ENCODE peak calls at places on chromosomes 3 and 15, in seven cellular contexts. R is Panc1, A is SK-N-SH, S is breast epithelium, C is sigmoid colon, X is GM23338, V is K562. E is an unnamed sample.
A peak's percentile ranks its signal among the peaks of the same experiment; 100 is the strongest.

GRCh38 chr3:174620138-174620537 is 239.0 kb upstream of the NAALADL2 start:
- DNase-seq in R (no peak), A (no peak), S (no peak), C (no peak), X (peak; percentile 21), V (no peak), E (no peak)

GRCh38 chr3:30819067-30819798 is 75.2 kb downstream of the GADL1 start:
- DNase-seq in R (no peak), A (no peak), S (no peak), C (no peak), X (no peak), V (no peak), E (no peak)

GRCh38 chr3:30611613-30612421 is 5.4 kb downstream of the TGFBR2 start:
- DNase-seq in R (no peak), A (no peak), S (peak; percentile 56), C (no peak), X (no peak), V (no peak), E (no peak)

GRCh38 chr3:194404365-194405140 is 5.5 kb upstream of the GP5 start:
- DNase-seq in R (no peak), A (no peak), S (no peak), C (no peak), X (peak; percentile 62), V (no peak), E (peak; percentile 61)

GRCh38 chr3:169052465-169053302 is 610.8 kb downstream of the MECOM start:
- DNase-seq in R (no peak), A (no peak), S (no peak), C (no peak), X (no peak), V (no peak), E (no peak)

GRCh38 chr15:60899322-60899966 is 329.7 kb downstream of the RORA start:
- DNase-seq in R (no peak), A (no peak), S (no peak), C (no peak), X (no peak), V (no peak), E (no peak)

GRCh38 chr3:51478630-51479029 is 21.2 kb downstream of the DCAF1 start:
- DNase-seq in R (no peak), A (no peak), S (no peak), C (no peak), X (no peak), V (no peak), E (no peak)

GRCh38 chr3:459376-459710 is 262.8 kb downstream of the CHL1 start:
- DNase-seq in R (no peak), A (no peak), S (no peak), C (no peak), X (no peak), V (no peak), E (no peak)

GRCh38 chr3:28916713-28917499 is 364.0 kb upstream of the RBMS3 start:
- DNase-seq in R (peak; percentile 5), A (peak; percentile 60), S (peak; percentile 29), C (peak; percentile 83), X (peak; percentile 76), V (no peak), E (peak; percentile 5)

GRCh38 chr3:11195721-11196332 is 41.5 kb downstream of the HRH1 start:
- DNase-seq in R (no peak), A (no peak), S (no peak), C (no peak), X (peak; percentile 38), V (no peak), E (no peak)

GRCh38 chr3:138282836-138283235 is 46.8 kb downstream of the NME9 start:
- DNase-seq in R (no peak), A (no peak), S (no peak), C (no peak), X (no peak), V (no peak), E (peak; percentile 19)

GRCh38 chr3:64898941-64899340 is 211.1 kb upstream of the ADAMTS9 start:
- DNase-seq in R (no peak), A (no peak), S (no peak), C (no peak), X (no peak), V (no peak), E (no peak)

GRCh38 chr15:61220125-61220524 is 9.0 kb downstream of the RORA start:
- DNase-seq in R (no peak), A (no peak), S (no peak), C (no peak), X (no peak), V (no peak), E (no peak)

GRCh38 chr3:159488657-159489056 is 500.0 kb upstream of the IL12A start:
- DNase-seq in R (no peak), A (peak; percentile 34), S (no peak), C (no peak), X (no peak), V (no peak), E (no peak)

GRCh38 chr3:61894988-61895935 is 333.9 kb downstream of the PTPRG start:
- DNase-seq in R (no peak), A (peak; percentile 64), S (peak; percentile 54), C (peak; percentile 85), X (peak; percentile 66), V (no peak), E (peak; percentile 49)

GRCh38 chr3:20066848-20067617 is 26.8 kb downstream of the KAT2B start:
- DNase-seq in R (no peak), A (no peak), S (no peak), C (peak; percentile 72), X (no peak), V (no peak), E (peak; percentile 65)

GRCh38 chr3:156180077-156180476 is 59.7 kb downstream of the KCNAB1 start:
- DNase-seq in R (no peak), A (no peak), S (no peak), C (no peak), X (no peak), V (no peak), E (no peak)

GRCh38 chr3:25447285-25447684 is 19.2 kb downstream of the RARB start:
- DNase-seq in R (no peak), A (no peak), S (no peak), C (no peak), X (no peak), V (no peak), E (no peak)

GRCh38 chr3:27659279-27660021 is 62.7 kb downstream of the EOMES start:
- DNase-seq in R (no peak), A (peak; percentile 66), S (peak; percentile 37), C (no peak), X (peak; percentile 82), V (peak; percentile 51), E (peak; percentile 25)

GRCh38 chr3:13575459-13576061 is 26.6 kb downstream of the FBLN2 start:
- DNase-seq in R (no peak), A (peak; percentile 92), S (no peak), C (no peak), X (no peak), V (peak; percentile 81), E (no peak)

DNA sequence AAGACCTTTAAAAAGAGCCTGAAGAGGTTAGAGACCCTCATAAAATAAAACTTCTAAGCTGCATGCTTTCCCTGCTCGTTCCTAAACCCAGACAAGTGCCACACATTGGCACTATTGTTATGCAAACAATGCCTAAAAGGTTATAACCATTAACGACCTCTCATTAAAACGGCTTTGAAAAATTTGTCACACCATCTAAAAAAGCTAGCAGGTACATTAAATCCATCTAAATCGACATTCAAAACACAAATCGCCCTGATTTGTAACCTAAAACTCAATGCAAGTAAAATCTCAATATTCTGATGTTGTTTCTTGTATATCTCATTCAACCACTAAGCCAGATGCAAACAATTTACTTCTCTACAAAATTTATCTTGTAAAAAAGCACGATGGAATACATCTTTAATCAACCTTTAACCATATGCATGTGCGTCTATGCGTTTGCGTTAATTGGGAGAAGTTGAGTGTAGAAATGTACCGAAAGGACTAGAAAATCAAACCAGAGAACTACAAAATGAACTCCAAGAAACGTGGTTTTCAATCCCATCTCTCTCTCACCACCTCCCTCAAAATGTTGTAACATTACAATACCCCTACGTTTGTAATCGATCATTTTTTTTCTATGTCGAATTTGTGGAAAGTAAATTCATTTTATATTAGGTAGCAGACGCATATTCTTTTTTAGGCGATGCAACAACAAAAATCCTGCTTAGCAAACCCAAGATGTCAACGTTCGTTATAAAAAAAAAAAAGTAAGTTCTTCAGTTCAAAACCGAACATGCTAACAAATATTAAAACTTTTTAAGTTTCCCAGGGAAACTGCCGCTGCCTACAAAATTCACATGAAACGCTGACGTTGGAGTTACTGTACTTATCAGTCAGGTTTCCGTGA is 1.1 kb downstream of the ALDH1A2 start:
- DNase-seq in R (no peak), A (no peak), S (no peak), C (no peak), X (peak; percentile 22), V (no peak), E (no peak)
- TF ChIP-seq CTCF in R (no peak), A (no peak), S (no peak), C (no peak), X (no peak), V (no peak), E (no peak)

DNA sequence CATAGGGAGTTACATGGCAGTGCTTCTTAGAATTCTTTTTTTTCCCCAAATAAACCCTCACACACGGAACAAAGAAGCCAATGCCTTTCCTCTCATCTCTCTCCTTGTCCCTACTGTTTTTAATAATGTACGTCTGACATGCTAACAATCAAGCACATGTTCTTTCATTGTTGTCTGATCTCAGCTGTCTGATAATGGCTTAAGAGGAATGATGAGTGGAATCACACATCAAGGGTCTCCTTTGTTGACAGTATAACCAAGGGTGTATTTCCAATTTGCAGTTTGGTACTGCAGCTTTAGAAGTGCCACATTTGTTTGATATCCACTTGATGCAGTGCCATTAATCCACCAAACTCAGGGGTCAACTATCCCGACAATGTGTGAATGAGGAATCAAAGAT is 34.8 kb upstream of the EPHA3 start:
- DNase-seq in R (no peak), A (no peak), S (no peak), C (no peak), X (no peak), V (no peak), E (no peak)
- TF ChIP-seq POLR2AphosphoS5 in R (no peak), A (no peak), S (no peak), C (no peak), X (no peak), V (no peak), E (no peak)

GRCh38 chr15:77015651-77016320 is 20.9 kb downstream of the PSTPIP1 start:
- DNase-seq in R (no peak), A (no peak), S (no peak), C (no peak), X (no peak), V (no peak), E (no peak)
- TF ChIP-seq CTCF in R (no peak), A (no peak), S (no peak), C (no peak), X (no peak), V (no peak), E (no peak)

DNA sequence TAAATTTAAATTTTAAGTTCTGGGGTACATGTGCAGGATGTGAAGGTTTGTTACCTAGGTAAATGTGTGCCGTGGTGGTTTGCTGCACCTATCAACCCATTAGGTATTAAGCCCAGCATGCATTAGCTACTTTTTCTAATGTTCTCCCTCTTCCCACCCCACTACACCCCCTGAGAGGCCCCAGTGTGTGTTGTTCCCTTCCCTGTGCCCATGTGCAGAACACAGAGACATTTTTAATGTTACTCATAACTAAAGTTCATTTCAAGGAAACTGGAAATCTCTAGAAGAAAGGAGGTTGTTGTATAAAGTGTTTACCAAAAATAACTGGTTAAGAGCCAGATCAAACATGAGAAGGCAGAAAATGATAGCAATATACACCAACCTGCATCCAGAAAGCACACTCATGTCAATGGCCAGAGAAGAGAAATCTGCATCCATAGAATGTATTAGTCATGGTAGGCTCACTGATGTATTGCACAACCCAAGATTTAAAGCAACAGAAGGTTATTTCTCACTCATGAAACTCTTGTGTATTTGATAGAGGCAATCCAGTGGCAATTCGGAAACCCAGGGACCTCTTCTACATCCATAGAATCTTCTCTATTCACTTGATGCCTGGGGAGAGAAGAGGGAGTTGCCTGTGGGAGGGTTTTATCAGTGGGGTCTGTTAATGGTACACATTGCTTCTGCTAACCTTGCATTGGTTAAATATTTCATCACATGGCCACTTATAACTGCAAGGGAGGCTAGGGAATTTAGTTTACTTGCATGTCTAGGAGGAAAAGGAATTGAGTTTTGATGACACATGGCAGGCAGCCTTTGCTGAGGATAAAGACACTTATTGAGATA is 321.9 kb upstream of the RASGRP1 start:
- DNase-seq in R (no peak), A (no peak), S (no peak), C (no peak), X (no peak), V (no peak), E (no peak)
- TF ChIP-seq POLR2AphosphoS5 in R (no peak), A (peak; percentile 39), S (no peak), C (no peak), X (no peak), V (no peak), E (no peak)

E was measured in prostate gland.